ENCODE peak calls at places on chromosomes 7 and 10, in seven cellular contexts. H is activated gamma-delta T cell; U is CD4-positive, alpha-beta T cell; X is heart left ventricle; F is spleen; G is SK-N-DZ; B is kidney tubule cell. W is an unnamed sample.

GRCh38 chr7:99489235-99489634 is 10.8 kb downstream of the ZNF394 start:
- DNase-seq in H (no peak), U (no peak), X (no peak), F (no peak), G (no peak), B (no peak), W (no peak)

GRCh38 chr7:74718336-74718735 is 55.5 kb upstream of the NCF1 start:
- DNase-seq in H (no peak), U (no peak), X (no peak), F (no peak), G (no peak), B (peak), W (no peak)

GRCh38 chr10:2048337-2048973 is 311.1 kb upstream of the ADARB2 start:
- DNase-seq in H (no peak), U (no peak), X (no peak), F (no peak), G (no peak), B (peak), W (no peak)

GRCh38 chr7:69025249-69025648 is 573.0 kb upstream of the AUTS2 start:
- DNase-seq in H (no peak), U (no peak), X (no peak), F (no peak), G (no peak), B (no peak), W (no peak)

GRCh38 chr10:17751781-17752445 is at the start of gene TMEM236:
- DNase-seq in H (no peak), U (no peak), X (no peak), F (no peak), G (no peak), B (peak), W (no peak)

GRCh38 chr7:134480730-134481129 is 21.8 kb upstream of the AKR1B1 start:
- DNase-seq in H (no peak), U (no peak), X (no peak), F (no peak), G (no peak), B (peak), W (no peak)

GRCh38 chr7:12647364-12648219 is 39.8 kb upstream of the ARL4A start:
- DNase-seq in H (no peak), U (no peak), X (no peak), F (no peak), G (no peak), B (peak), W (no peak)

GRCh38 chr7:11345621-11346020 is 371.9 kb downstream of the PHF14 start:
- DNase-seq in H (no peak), U (no peak), X (no peak), F (no peak), G (no peak), B (no peak), W (no peak)

GRCh38 chr10:22626784-22627183 is 87.6 kb downstream of the PIP4K2A start:
- DNase-seq in H (no peak), U (no peak), X (no peak), F (no peak), G (no peak), B (no peak), W (no peak)

GRCh38 chr7:95718556-95719410 is 53.6 kb upstream of the DYNC1I1 start:
- DNase-seq in H (no peak), U (no peak), X (no peak), F (no peak), G (peak), B (peak), W (no peak)

GRCh38 chr7:18119985-18120384 is 92.3 kb upstream of the PRPS1L1 start:
- DNase-seq in H (no peak), U (no peak), X (no peak), F (no peak), G (peak), B (peak), W (no peak)

GRCh38 chr10:86411281-86411841 is 44.8 kb upstream of the GRID1 start:
- DNase-seq in H (no peak), U (no peak), X (no peak), F (no peak), G (no peak), B (peak), W (no peak)

GRCh38 chr7:593324-594115 is 73.9 kb upstream of the PDGFA start:
- DNase-seq in H (no peak), U (no peak), X (peak), F (no peak), G (no peak), B (no peak), W (no peak)

GRCh38 chr10:1872151-1872726 is 134.9 kb upstream of the ADARB2 start:
- DNase-seq in H (no peak), U (no peak), X (no peak), F (no peak), G (no peak), B (no peak), W (no peak)

GRCh38 chr7:49038821-49039358 is 114.5 kb downstream of the CDC14C start:
- DNase-seq in H (no peak), U (no peak), X (no peak), F (no peak), G (no peak), B (no peak), W (no peak)

GRCh38 chr7:78377532-78377931 is 579.0 kb downstream of the PHTF2 start:
- DNase-seq in H (no peak), U (no peak), X (no peak), F (no peak), G (no peak), B (no peak), W (no peak)

GRCh38 chr7:5677538-5678294 is 103.7 kb downstream of the RNF216 start:
- DNase-seq in H (no peak), U (no peak), X (peak), F (peak), G (peak), B (peak), W (no peak)

GRCh38 chr7:80922254-80923049 is 3.6 kb upstream of the SEMA3C start:
- DNase-seq in H (no peak), U (no peak), X (no peak), F (no peak), G (no peak), B (no peak), W (no peak)

GRCh38 chr10:93143286-93143685 is 69.6 kb downstream of the CYP26A1 start:
- DNase-seq in H (no peak), U (no peak), X (no peak), F (no peak), G (no peak), B (no peak), W (no peak)

GRCh38 chr10:5545778-5546710 is 21.3 kb downstream of the CALML3 start:
- DNase-seq in H (no peak), U (no peak), X (no peak), F (peak), G (no peak), B (peak), W (peak)

GRCh38 chr7:96332325-96332724 is 10.4 kb upstream of the SLC25A13 start:
- DNase-seq in H (no peak), U (no peak), X (no peak), F (no peak), G (no peak), B (no peak), W (no peak)

GRCh38 chr7:103076767-103077166 is 1.8 kb downstream of the ARMC10 start:
- DNase-seq in H (no peak), U (no peak), X (no peak), F (no peak), G (no peak), B (no peak), W (no peak)

GRCh38 chr7:42790196-42790595 is 121.7 kb downstream of the C7orf25 start:
- DNase-seq in H (no peak), U (no peak), X (no peak), F (no peak), G (no peak), B (no peak), W (no peak)

W was measured in activated CD4-positive, CD25-positive, alpha-beta regulatory T cell treated with anti-CD3 and anti-CD28 coated beads, Interleukin-2, amount 50 U/mL, for 72 hours.